ENCODE peak calls at places on chromosomes 13 and 19, in four cellular contexts. J is mammary epithelial cell; A is activated T-cell treated with anti-CD3 and anti-CD28 coated beads, Interleukin-2, amount 50 U/mL, for 72 hours; P is left lung. H is an unnamed sample.
A peak's percentile ranks its signal among the peaks of the same experiment; 100 is the strongest.

GRCh38 chr13:100513987-100514670 is 74.5 kb downstream of the GGACT start:
- DNase-seq in J (no peak), A (no peak), P (no peak), H (no peak)

GRCh38 chr13:91381371-91381770 is 17.1 kb upstream of the GPC5 start:
- DNase-seq in J (no peak), A (no peak), P (no peak), H (no peak)

GRCh38 chr13:113584870-113585671 is 518 bp downstream of the TFDP1 start:
- DNase-seq in J (peak; percentile 21), A (peak; percentile 63), P (peak; percentile 84), H (peak; percentile 15)

GRCh38 chr13:47598340-47598911 is 402.6 kb downstream of the SUCLA2 start:
- DNase-seq in J (no peak), A (no peak), P (no peak), H (no peak)

GRCh38 chr13:108176685-108177274 is 38.6 kb downstream of the LIG4 start:
- DNase-seq in J (peak; percentile 21), A (peak; percentile 49), P (no peak), H (no peak)

GRCh38 chr19:49689133-49690072 is at the start of gene ADM5:
- DNase-seq in J (no peak), A (peak; percentile 42), P (no peak), H (peak; percentile 67)

GRCh38 chr13:100887729-100888151 is 213.1 kb upstream of the TMTC4 start:
- DNase-seq in J (no peak), A (no peak), P (no peak), H (no peak)

GRCh38 chr19:4278926-4279529 is at the start of gene SHD:
- DNase-seq in J (no peak), A (no peak), P (no peak), H (no peak)

GRCh38 chr13:76845865-76846264 is 40.3 kb downstream of the KCTD12 start:
- DNase-seq in J (no peak), A (no peak), P (no peak), H (no peak)

GRCh38 chr19:7618366-7618765 is 11.0 kb downstream of the XAB2 start:
- DNase-seq in J (no peak), A (no peak), P (peak; percentile 51), H (peak; percentile 78)

GRCh38 chr19:42279902-42280760 is 11.1 kb downstream of the CIC start:
- DNase-seq in J (peak; percentile 86), A (peak; percentile 91), P (peak; percentile 93), H (peak; percentile 87)

GRCh38 chr19:15161028-15161984 is 39.5 kb downstream of the NOTCH3 start:
- DNase-seq in J (no peak), A (no peak), P (no peak), H (no peak)

GRCh38 chr13:57633141-57633949 is 1.8 kb downstream of the PCDH17 start:
- DNase-seq in J (no peak), A (no peak), P (peak; percentile 80), H (peak; percentile 66)

GRCh38 chr19:49749055-49749716 is 13.9 kb downstream of the TSKS start:
- DNase-seq in J (no peak), A (no peak), P (no peak), H (no peak)

GRCh38 chr13:90105881-90106496 is 1241.5 kb upstream of the MIR17HG start:
- DNase-seq in J (no peak), A (no peak), P (no peak), H (no peak)

GRCh38 chr19:57191141-57192063 is at the start of gene ZNF264:
- DNase-seq in J (peak; percentile 77), A (peak; percentile 93), P (peak; percentile 97), H (peak; percentile 90)

GRCh38 chr19:7507884-7508283 is 8.0 kb upstream of the ZNF358 start:
- DNase-seq in J (peak; percentile 76), A (peak; percentile 46), P (peak; percentile 97), H (peak; percentile 85)

GRCh38 chr13:40170982-40171381 is 495.5 kb downstream of the FOXO1 start:
- DNase-seq in J (peak; percentile 88), A (peak; percentile 66), P (no peak), H (no peak)

GRCh38 chr13:44498502-44498901 is 77.6 kb downstream of the TSC22D1 start:
- DNase-seq in J (no peak), A (no peak), P (no peak), H (no peak)

GRCh38 chr13:44354884-44355283 is 18.7 kb upstream of the SERP2 start:
- DNase-seq in J (no peak), A (no peak), P (no peak), H (no peak)

GRCh38 chr19:53959176-53959757 is 3.5 kb upstream of the CACNG8 start:
- DNase-seq in J (no peak), A (no peak), P (no peak), H (no peak)

GRCh38 chr13:21435710-21436151 is 23.4 kb downstream of the ZDHHC20 start:
- DNase-seq in J (peak; percentile 91), A (peak; percentile 53), P (peak; percentile 74), H (peak; percentile 57)

GRCh38 chr13:92265408-92265807 is 867.0 kb downstream of the GPC5 start:
- DNase-seq in J (no peak), A (no peak), P (no peak), H (no peak)

GRCh38 chr19:38417544-38418506 is 8.2 kb downstream of the RASGRP4 start:
- DNase-seq in J (peak; percentile 11), A (peak; percentile 69), P (peak; percentile 96), H (peak; percentile 56)

GRCh38 chr13:50589651-50590054 is 253.8 kb downstream of the DLEU7 start:
- DNase-seq in J (peak; percentile 77), A (no peak), P (no peak), H (no peak)

GRCh38 chr13:48192536-48192935 is 40.5 kb upstream of the ITM2B start:
- DNase-seq in J (no peak), A (no peak), P (no peak), H (no peak)

GRCh38 chr13:80036845-80037504 is 304.0 kb downstream of the SPRY2 start:
- DNase-seq in J (no peak), A (no peak), P (no peak), H (no peak)

GRCh38 chr19:48629599-48630288 is 7.4 kb downstream of the DBP start:
- DNase-seq in J (no peak), A (no peak), P (no peak), H (no peak)

GRCh38 chr13:70634893-70635292 is 526.6 kb upstream of the KLHL1 start:
- DNase-seq in J (no peak), A (no peak), P (no peak), H (no peak)

GRCh38 chr19:7500811-7501450 is 12.1 kb upstream of the PEX11G start:
- DNase-seq in J (peak; percentile 72), A (peak; percentile 69), P (peak; percentile 86), H (peak; percentile 89)

GRCh38 chr19:38388310-38389100 is at the start of gene SPRED3:
- DNase-seq in J (no peak), A (no peak), P (peak; percentile 80), H (peak; percentile 74)

H was measured in pancreas.